ENCODE peak calls at places on chromosomes 12 and 14, in nine cellular contexts. N is retinal pigment epithelial cell, X is HL-60, V is epithelial cell of esophagus, A is coronary artery, G is stomach, B is uterus, D is adrenal gland, I is tibial nerve. P is an unnamed sample.

GRCh38 chr12:102454808-102455760 is 25.3 kb downstream of the IGF1 start:
- DNase-seq in B (peak; percentile 55), N (peak; percentile 58), I (peak; percentile 26), D (peak; percentile 48), X (peak; percentile 86), V (no peak), A (no peak), G (no peak), P (no peak)

GRCh38 chr14:54593860-54594259 is 26.9 kb downstream of the SAMD4A start:
- DNase-seq in G (no peak), A (no peak), B (no peak), N (no peak), V (peak; percentile 51), I (no peak), X (no peak), D (no peak), P (no peak)

GRCh38 chr12:27975222-27976136 is 2.9 kb upstream of the PTHLH start:
- DNase-seq in X (no peak), G (no peak), B (no peak), A (no peak), V (peak; percentile 92), D (no peak), I (no peak), N (no peak), P (no peak)

GRCh38 chr14:85528882-85529585 is 910 bp upstream of the FLRT2 start:
- DNase-seq in N (no peak), V (peak; percentile 78), X (no peak), I (no peak), G (no peak), A (no peak), D (no peak), B (no peak), P (no peak)

GRCh38 chr12:63420206-63420644 is 248.1 kb downstream of the DPY19L2 start:
- DNase-seq in A (no peak), D (peak; percentile 64), N (no peak), V (peak; percentile 10), X (peak; percentile 17), G (peak; percentile 28), B (no peak), I (no peak), P (no peak)

GRCh38 chr14:59301354-59301753 is 112.9 kb downstream of the DAAM1 start:
- DNase-seq in I (no peak), G (no peak), X (peak; percentile 33), A (no peak), B (no peak), N (no peak), D (no peak), V (no peak), P (no peak)

GRCh38 chr14:24851837-24852236 is 198.1 kb downstream of the STXBP6 start:
- DNase-seq in V (no peak), I (no peak), N (no peak), D (no peak), G (no peak), B (no peak), X (no peak), A (no peak), P (no peak)

GRCh38 chr12:122090759-122091535 is 12.4 kb downstream of the MLXIP start:
- DNase-seq in B (peak; percentile 55), G (no peak), V (no peak), D (no peak), A (no peak), X (no peak), N (no peak), I (no peak), P (no peak)

GRCh38 chr12:59007620-59008019 is 87.3 kb upstream of the LRIG3 start:
- DNase-seq in I (no peak), X (no peak), B (no peak), G (no peak), N (no peak), A (no peak), V (peak; percentile 33), D (no peak), P (no peak)

GRCh38 chr12:101773560-101774206 is 34.4 kb upstream of the SYCP3 start:
- DNase-seq in A (no peak), X (peak; percentile 47), V (peak; percentile 77), B (peak; percentile 55), N (peak; percentile 14), G (peak; percentile 70), D (peak; percentile 74), I (peak; percentile 56), P (no peak)

GRCh38 chr12:20798561-20798960 is 11.9 kb upstream of the SLCO1B3 start:
- DNase-seq in B (no peak), D (no peak), I (peak; percentile 27), A (no peak), G (no peak), N (peak; percentile 16), V (peak; percentile 17), X (no peak), P (no peak)

GRCh38 chr12:3487027-3487426 is 4.0 kb upstream of the PRMT8 start:
- DNase-seq in D (no peak), B (no peak), X (no peak), I (no peak), N (no peak), V (no peak), G (no peak), A (no peak), P (no peak)

GRCh38 chr14:60956632-60957031 is 24.2 kb downstream of the TRMT5 start:
- DNase-seq in D (no peak), V (no peak), I (no peak), N (no peak), G (no peak), A (no peak), X (no peak), B (no peak), P (no peak)

GRCh38 chr14:60945984-60946383 is 34.9 kb downstream of the TRMT5 start:
- DNase-seq in N (no peak), A (no peak), I (no peak), B (no peak), V (no peak), D (no peak), G (no peak), X (no peak), P (no peak)

GRCh38 chr14:60946773-60947172 is 34.1 kb downstream of the TRMT5 start:
- DNase-seq in N (no peak), V (no peak), A (no peak), G (no peak), I (no peak), X (no peak), D (no peak), B (no peak), P (no peak)

GRCh38 chr14:60956202-60956601 is 24.7 kb downstream of the TRMT5 start:
- DNase-seq in G (no peak), A (no peak), V (no peak), I (no peak), X (no peak), D (no peak), N (no peak), B (no peak), P (no peak)

DNA sequence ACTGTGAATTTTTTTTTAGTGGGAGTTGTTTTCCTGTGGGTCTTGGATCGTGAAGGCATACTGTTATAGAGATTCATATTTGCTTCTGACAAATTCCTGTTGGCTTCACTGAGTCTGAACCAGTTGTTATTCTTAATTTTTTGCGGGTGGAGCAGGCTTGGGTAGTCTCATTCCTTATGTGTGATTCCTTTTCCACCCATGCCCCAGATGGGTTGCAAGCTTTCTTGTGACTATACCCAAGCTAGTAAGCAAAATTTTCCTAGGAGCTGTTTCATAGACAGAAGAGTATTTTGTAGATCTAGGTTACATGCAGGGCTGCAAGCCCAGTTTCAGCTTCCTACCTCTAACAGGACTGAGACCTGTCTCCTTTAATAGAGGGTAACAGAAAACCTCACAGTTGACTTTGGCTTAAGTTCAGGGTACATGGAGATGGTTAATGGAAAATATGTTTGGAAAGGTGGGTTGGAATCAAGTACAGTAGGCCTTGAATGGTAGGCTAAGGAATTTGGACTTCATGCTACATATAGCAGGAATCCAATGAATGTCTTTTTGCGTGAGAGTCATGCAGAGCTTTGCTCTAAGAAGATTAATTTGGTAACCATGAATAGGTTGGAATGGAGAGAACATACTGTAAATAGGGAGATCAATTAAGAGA is 29.0 kb downstream of the TRMT5 start:
- DNase-seq in X (no peak), I (no peak), B (no peak), A (no peak), N (no peak), V (no peak), G (no peak), D (no peak), P (no peak)
- H3K4me3 ChIP-seq in X (no peak overlapping the region), I (no peak overlapping the region), B (no peak overlapping the region), A (no peak overlapping the region), N (no peak overlapping the region), V (no peak overlapping the region), G (no peak overlapping the region), D (no peak overlapping the region), P (no peak overlapping the region)

GRCh38 chr14:103103461-103104388 is 9.2 kb downstream of the EXOC3L4 start:
- DNase-seq in G (peak; percentile 87), N (no peak), I (no peak), X (no peak), D (no peak), A (no peak), V (peak; percentile 65), B (no peak), P (no peak)
- TF ChIP-seq CTCF in G (no peak), N (peak; percentile 15), I (no peak), X (no peak), D (peak; percentile 20), A (no peak), V (peak; percentile 36), B (no peak), P (peak; percentile 46)

GRCh38 chr14:56730468-56731145 is 79.7 kb downstream of the OTX2 start:
- DNase-seq in I (no peak), A (no peak), B (no peak), X (no peak), N (no peak), D (no peak), G (no peak), V (no peak), P (no peak)

GRCh38 chr14:56733396-56733795 is 76.9 kb downstream of the OTX2 start:
- DNase-seq in G (no peak), B (no peak), N (no peak), V (no peak), I (no peak), X (no peak), A (no peak), D (no peak), P (no peak)

GRCh38 chr14:56731187-56731586 is 79.1 kb downstream of the OTX2 start:
- DNase-seq in I (no peak), A (no peak), G (no peak), D (no peak), B (no peak), N (no peak), X (no peak), V (no peak), P (no peak)
- H3K4me3 ChIP-seq in I (no peak overlapping the region), A (no peak overlapping the region), G (no peak overlapping the region), D (no peak overlapping the region), B (no peak overlapping the region), N (no peak overlapping the region), X (no peak overlapping the region), V (no peak overlapping the region), P (no peak overlapping the region)

GRCh38 chr12:123744836-123745235 is 17.3 kb upstream of the DNAH10 start:
- DNase-seq in A (no peak), N (no peak), I (no peak), V (no peak), G (no peak), B (no peak), X (no peak), D (no peak), P (no peak)
- TF ChIP-seq CTCF in A (no peak), N (peak; percentile 27), I (no peak), V (peak; percentile 10), G (no peak), B (no peak), X (no peak), D (no peak), P (peak; percentile 28)